ENCODE peak calls at places on chromosomes 2 and 18, in six cellular contexts. D is coronary artery; A is neural progenitor cell; B is SK-MEL-5; M is activated CD4-positive, alpha-beta T cell treated with anti-CD3 and anti-CD28 coated beads, Interleukin-2, amount 50 U/mL, for 48 hours; U is fibroblast of lung. W is an unnamed sample.
A peak's percentile ranks its signal among the peaks of the same experiment; 100 is the strongest.

GRCh38 chr2:188620916-188621315 is 329.2 kb downstream of the GULP1 start:
- DNase-seq in D (no peak), A (no peak), B (peak; percentile 22), M (no peak), U (peak; percentile 74), W (no peak)

GRCh38 chr2:160657206-160657605 is 163.6 kb upstream of the RBMS1 start:
- DNase-seq in D (no peak), A (peak; percentile 26), B (peak; percentile 95), M (no peak), U (no peak), W (no peak)

GRCh38 chr2:180573951-180574350 is 406.5 kb upstream of the UBE2E3 start:
- DNase-seq in D (no peak), A (no peak), B (no peak), M (no peak), U (peak; percentile 68), W (no peak)

GRCh38 chr2:192307530-192307929 is 112.8 kb upstream of the TMEFF2 start:
- DNase-seq in D (no peak), A (no peak), B (peak; percentile 2), M (no peak), U (peak; percentile 36), W (no peak)

GRCh38 chr2:25822190-25823117 is 55.8 kb downstream of the ASXL2 start:
- DNase-seq in D (no peak), A (peak; percentile 28), B (no peak), M (peak; percentile 60), U (peak; percentile 32), W (peak; percentile 57)

GRCh38 chr2:113198790-113199612 is 25.2 kb downstream of the PSD4 start:
- DNase-seq in D (no peak), A (peak; percentile 87), B (peak; percentile 78), M (peak; percentile 82), U (peak; percentile 66), W (no peak)

GRCh38 chr2:84749442-84749841 is 131.4 kb downstream of the TRABD2A start:
- DNase-seq in D (no peak), A (no peak), B (no peak), M (no peak), U (no peak), W (no peak)

GRCh38 chr2:120919771-120920437 is 184.2 kb downstream of the GLI2 start:
- DNase-seq in D (peak; percentile 90), A (no peak), B (no peak), M (no peak), U (peak; percentile 87), W (no peak)

GRCh38 chr2:197869501-197870111 is 65.2 kb downstream of the PLCL1 start:
- DNase-seq in D (no peak), A (no peak), B (no peak), M (peak; percentile 27), U (peak; percentile 76), W (peak; percentile 68)

GRCh38 chr18:51448949-51449348 is 251.5 kb upstream of the MEX3C start:
- DNase-seq in D (no peak), A (no peak), B (no peak), M (no peak), U (no peak), W (no peak)

GRCh38 chr2:164599954-164600589 is 21.2 kb downstream of the GRB14 start:
- DNase-seq in D (no peak), A (peak; percentile 84), B (peak; percentile 86), M (no peak), U (peak; percentile 72), W (peak; percentile 90)

GRCh38 chr2:70785137-70785911 is 5.1 kb downstream of the FIGLA start:
- DNase-seq in D (no peak), A (peak; percentile 71), B (peak; percentile 76), M (peak; percentile 17), U (peak; percentile 31), W (peak; percentile 77)

GRCh38 chr2:48438266-48438665 is 91.7 kb upstream of the STON1 start:
- DNase-seq in D (no peak), A (no peak), B (no peak), M (no peak), U (no peak), W (no peak)

GRCh38 chr2:76008001-76008702 is 297.4 kb upstream of the GCFC2 start:
- DNase-seq in D (no peak), A (peak; percentile 37), B (no peak), M (no peak), U (no peak), W (peak; percentile 5)

GRCh38 chr2:235054919-235055318 is 103.1 kb downstream of the SH3BP4 start:
- DNase-seq in D (no peak), A (no peak), B (no peak), M (no peak), U (no peak), W (no peak)

GRCh38 chr2:47334356-47335136 is 68.4 kb upstream of the MSH2 start:
- DNase-seq in D (no peak), A (peak; percentile 73), B (no peak), M (no peak), U (peak; percentile 17), W (peak; percentile 78)

GRCh38 chr18:55475467-55475866 is 112.5 kb downstream of the TCF4 start:
- DNase-seq in D (no peak), A (no peak), B (no peak), M (no peak), U (no peak), W (no peak)

GRCh38 chr2:226756131-226756530 is 43.5 kb downstream of the IRS1 start:
- DNase-seq in D (no peak), A (no peak), B (no peak), M (no peak), U (peak; percentile 93), W (no peak)

GRCh38 chr2:214410918-214411554 is at the start of gene VWC2L:
- DNase-seq in D (no peak), A (peak; percentile 92), B (peak; percentile 64), M (peak; percentile 39), U (peak; percentile 77), W (peak; percentile 68)

GRCh38 chr2:100610381-100610831 is 47.6 kb downstream of the PDCL3 start:
- DNase-seq in D (no peak), A (peak; percentile 80), B (peak; percentile 80), M (peak; percentile 73), U (peak; percentile 38), W (peak; percentile 63)

GRCh38 chr2:178298785-178299212 is 104.5 kb downstream of the OSBPL6 start:
- DNase-seq in D (no peak), A (no peak), B (no peak), M (no peak), U (peak; percentile 62), W (peak; percentile 31)

GRCh38 chr2:217650716-217651360 is 352.0 kb downstream of the TNS1 start:
- DNase-seq in D (no peak), A (peak; percentile 83), B (peak; percentile 85), M (no peak), U (peak; percentile 46), W (peak; percentile 72)

GRCh38 chr2:216195565-216195978 is 86.4 kb downstream of the XRCC5 start:
- DNase-seq in D (no peak), A (no peak), B (peak; percentile 52), M (peak; percentile 21), U (peak; percentile 93), W (no peak)

GRCh38 chr2:222569826-222570225 is 86.1 kb downstream of the FARSB start:
- DNase-seq in D (no peak), A (no peak), B (no peak), M (no peak), U (peak; percentile 43), W (no peak)

GRCh38 chr2:26172866-26173595 is at the start of gene GAREM2:
- DNase-seq in D (peak; percentile 45), A (peak; percentile 78), B (no peak), M (no peak), U (no peak), W (no peak)

GRCh38 chr2:102355526-102356380 is at the start of gene IL18R1:
- DNase-seq in D (peak; percentile 83), A (peak; percentile 89), B (peak; percentile 58), M (peak; percentile 75), U (peak; percentile 72), W (peak; percentile 81)

GRCh38 chr2:195622966-195623365 is 34.1 kb upstream of the SLC39A10 start:
- DNase-seq in D (no peak), A (no peak), B (peak; percentile 22), M (no peak), U (peak; percentile 43), W (no peak)

GRCh38 chr2:160324161-160324768 is 124.2 kb upstream of the ITGB6 start:
- DNase-seq in D (no peak), A (peak; percentile 49), B (peak; percentile 67), M (peak; percentile 59), U (peak; percentile 48), W (peak; percentile 70)

GRCh38 chr2:206642075-206643025 is at the start of gene FAM237A:
- DNase-seq in D (no peak), A (peak; percentile 89), B (peak; percentile 53), M (peak; percentile 7), U (peak; percentile 53), W (peak; percentile 52)

GRCh38 chr18:49638891-49639557 is 77.2 kb downstream of the LIPG start:
- DNase-seq in D (no peak), A (no peak), B (no peak), M (no peak), U (no peak), W (no peak)

GRCh38 chr2:239251971-239252370 is 148.8 kb downstream of the HDAC4 start:
- DNase-seq in D (peak; percentile 61), A (no peak), B (peak; percentile 91), M (no peak), U (no peak), W (no peak)

GRCh38 chr2:39411186-39411944 is 25.7 kb downstream of the MAP4K3 start:
- DNase-seq in D (no peak), A (no peak), B (peak; percentile 38), M (no peak), U (peak; percentile 97), W (no peak)

GRCh38 chr2:74908763-74909444 is 49.5 kb upstream of the POLE4 start:
- DNase-seq in D (no peak), A (peak; percentile 50), B (no peak), M (no peak), U (peak; percentile 12), W (no peak)

GRCh38 chr2:32489061-32489460 is 132.2 kb downstream of the BIRC6 start:
- DNase-seq in D (no peak), A (no peak), B (no peak), M (no peak), U (no peak), W (no peak)

GRCh38 chr2:71950256-71951066 is 197.2 kb downstream of the CYP26B1 start:
- DNase-seq in D (no peak), A (no peak), B (peak; percentile 7), M (no peak), U (no peak), W (no peak)

W was measured in OCI-M1.